ENCODE peak calls at places on chromosomes 1 and 21, in seven cellular contexts. One of them, this sample, is unnamed.

GRCh38 chr1:88398338-88398737 is 285.7 kb upstream of the PKN2 start:
- DNase-seq in adrenal gland: no peak
- DNase-seq in cardiac muscle cell: no peak
- DNase-seq in lower lobe of right lung: no peak
- DNase-seq in uterus: no peak
- DNase-seq in right cardiac atrium: no peak
- DNase-seq in HepG2: no peak
- DNase-seq in this sample: no peak

GRCh38 chr1:36115200-36115669 is 9.8 kb downstream of the COL8A2 start:
- DNase-seq in adrenal gland: no peak
- DNase-seq in cardiac muscle cell: peak; percentile 74
- DNase-seq in lower lobe of right lung: no peak
- DNase-seq in uterus: no peak
- DNase-seq in right cardiac atrium: peak; percentile 87
- DNase-seq in HepG2: no peak
- DNase-seq in this sample: no peak

GRCh38 chr1:98196012-98196411 is 275.2 kb upstream of the DPYD start:
- DNase-seq in adrenal gland: no peak
- DNase-seq in cardiac muscle cell: no peak
- DNase-seq in lower lobe of right lung: no peak
- DNase-seq in uterus: no peak
- DNase-seq in right cardiac atrium: no peak
- DNase-seq in HepG2: no peak
- DNase-seq in this sample: no peak

GRCh38 chr1:201885531-201886075 is 3.1 kb upstream of the SHISA4 start:
- DNase-seq in adrenal gland: peak; percentile 82
- DNase-seq in cardiac muscle cell: peak; percentile 56
- DNase-seq in lower lobe of right lung: no peak
- DNase-seq in uterus: no peak
- DNase-seq in right cardiac atrium: no peak
- DNase-seq in HepG2: no peak
- DNase-seq in this sample: no peak

GRCh38 chr1:87972818-87973217 is 644.1 kb downstream of the LMO4 start:
- DNase-seq in adrenal gland: no peak
- DNase-seq in cardiac muscle cell: no peak
- DNase-seq in lower lobe of right lung: no peak
- DNase-seq in uterus: no peak
- DNase-seq in right cardiac atrium: no peak
- DNase-seq in HepG2: no peak
- DNase-seq in this sample: no peak

GRCh38 chr1:204601979-204602653 is 83.4 kb downstream of the LRRN2 start:
- DNase-seq in adrenal gland: no peak
- DNase-seq in cardiac muscle cell: no peak
- DNase-seq in lower lobe of right lung: no peak
- DNase-seq in uterus: no peak
- DNase-seq in right cardiac atrium: no peak
- DNase-seq in HepG2: no peak
- DNase-seq in this sample: no peak

GRCh38 chr1:7615138-7615537 is 156.0 kb upstream of the VAMP3 start:
- DNase-seq in adrenal gland: no peak
- DNase-seq in cardiac muscle cell: no peak
- DNase-seq in lower lobe of right lung: no peak
- DNase-seq in uterus: no peak
- DNase-seq in right cardiac atrium: no peak
- DNase-seq in HepG2: no peak
- DNase-seq in this sample: no peak

GRCh38 chr1:200317236-200317635 is 92.6 kb downstream of the ZNF281 start:
- DNase-seq in adrenal gland: no peak
- DNase-seq in cardiac muscle cell: no peak
- DNase-seq in lower lobe of right lung: no peak
- DNase-seq in uterus: no peak
- DNase-seq in right cardiac atrium: no peak
- DNase-seq in HepG2: no peak
- DNase-seq in this sample: no peak

GRCh38 chr1:114118351-114118990 is 35.2 kb downstream of the SYT6 start:
- DNase-seq in adrenal gland: no peak
- DNase-seq in cardiac muscle cell: no peak
- DNase-seq in lower lobe of right lung: no peak
- DNase-seq in uterus: no peak
- DNase-seq in right cardiac atrium: no peak
- DNase-seq in HepG2: no peak
- DNase-seq in this sample: no peak

GRCh38 chr1:155127672-155128468 is at the start of gene EFNA1:
- DNase-seq in adrenal gland: peak; percentile 72
- DNase-seq in cardiac muscle cell: peak; percentile 56
- DNase-seq in lower lobe of right lung: peak; percentile 84
- DNase-seq in uterus: peak; percentile 61
- DNase-seq in right cardiac atrium: peak; percentile 91
- DNase-seq in HepG2: peak; percentile 59
- DNase-seq in this sample: peak; percentile 70

GRCh38 chr21:42047821-42048613 is 23.1 kb upstream of the UMODL1 start:
- DNase-seq in adrenal gland: peak; percentile 97
- DNase-seq in cardiac muscle cell: peak; percentile 73
- DNase-seq in lower lobe of right lung: no peak
- DNase-seq in uterus: peak; percentile 61
- DNase-seq in right cardiac atrium: peak; percentile 72
- DNase-seq in HepG2: no peak
- DNase-seq in this sample: no peak

GRCh38 chr1:211257831-211258225 is 1.3 kb upstream of the RCOR3 start:
- DNase-seq in adrenal gland: no peak
- DNase-seq in cardiac muscle cell: peak; percentile 22
- DNase-seq in lower lobe of right lung: no peak
- DNase-seq in uterus: no peak
- DNase-seq in right cardiac atrium: no peak
- DNase-seq in HepG2: no peak
- DNase-seq in this sample: no peak

GRCh38 chr21:29762570-29763082 is 177.2 kb downstream of the GRIK1 start:
- DNase-seq in adrenal gland: no peak
- DNase-seq in cardiac muscle cell: no peak
- DNase-seq in lower lobe of right lung: no peak
- DNase-seq in uterus: no peak
- DNase-seq in right cardiac atrium: no peak
- DNase-seq in HepG2: no peak
- DNase-seq in this sample: no peak

GRCh38 chr1:42973304-42973703 is 14.6 kb upstream of the SLC2A1 start:
- DNase-seq in adrenal gland: peak; percentile 20
- DNase-seq in cardiac muscle cell: no peak
- DNase-seq in lower lobe of right lung: no peak
- DNase-seq in uterus: no peak
- DNase-seq in right cardiac atrium: peak; percentile 48
- DNase-seq in HepG2: no peak
- DNase-seq in this sample: peak; percentile 40

GRCh38 chr1:152108899-152109222 is 6.4 kb downstream of the TCHH start:
- DNase-seq in adrenal gland: no peak
- DNase-seq in cardiac muscle cell: no peak
- DNase-seq in lower lobe of right lung: no peak
- DNase-seq in uterus: no peak
- DNase-seq in right cardiac atrium: no peak
- DNase-seq in HepG2: no peak
- DNase-seq in this sample: no peak

GRCh38 chr1:11184973-11185372 is 4.2 kb upstream of the ANGPTL7 start:
- DNase-seq in adrenal gland: no peak
- DNase-seq in cardiac muscle cell: no peak
- DNase-seq in lower lobe of right lung: no peak
- DNase-seq in uterus: peak; percentile 23
- DNase-seq in right cardiac atrium: peak; percentile 71
- DNase-seq in HepG2: no peak
- DNase-seq in this sample: no peak

GRCh38 chr1:59360170-59360569 is 63.3 kb downstream of the FGGY start:
- DNase-seq in adrenal gland: peak; percentile 54
- DNase-seq in cardiac muscle cell: peak; percentile 85
- DNase-seq in lower lobe of right lung: no peak
- DNase-seq in uterus: no peak
- DNase-seq in right cardiac atrium: no peak
- DNase-seq in HepG2: no peak
- DNase-seq in this sample: no peak

GRCh38 chr1:161192476-161193465 is 6.1 kb downstream of the ADAMTS4 start:
- DNase-seq in adrenal gland: peak; percentile 83
- DNase-seq in cardiac muscle cell: peak; percentile 83
- DNase-seq in lower lobe of right lung: no peak
- DNase-seq in uterus: peak; percentile 55
- DNase-seq in right cardiac atrium: peak; percentile 76
- DNase-seq in HepG2: peak; percentile 72
- DNase-seq in this sample: peak; percentile 81

GRCh38 chr1:3593334-3593733 is 18.0 kb downstream of the MEGF6 start:
- DNase-seq in adrenal gland: no peak
- DNase-seq in cardiac muscle cell: no peak
- DNase-seq in lower lobe of right lung: no peak
- DNase-seq in uterus: no peak
- DNase-seq in right cardiac atrium: no peak
- DNase-seq in HepG2: no peak
- DNase-seq in this sample: no peak

GRCh38 chr1:31694910-31695300 is 8.9 kb downstream of the COL16A1 start:
- DNase-seq in adrenal gland: no peak
- DNase-seq in cardiac muscle cell: no peak
- DNase-seq in lower lobe of right lung: no peak
- DNase-seq in uterus: no peak
- DNase-seq in right cardiac atrium: peak; percentile 53
- DNase-seq in HepG2: no peak
- DNase-seq in this sample: no peak

GRCh38 chr1:176801553-176802020 is 338.6 kb downstream of the PAPPA2 start:
- DNase-seq in adrenal gland: no peak
- DNase-seq in cardiac muscle cell: no peak
- DNase-seq in lower lobe of right lung: no peak
- DNase-seq in uterus: peak; percentile 39
- DNase-seq in right cardiac atrium: no peak
- DNase-seq in HepG2: no peak
- DNase-seq in this sample: no peak

GRCh38 chr1:55039342-55040082 is at the start of gene PCSK9:
- DNase-seq in adrenal gland: no peak
- DNase-seq in cardiac muscle cell: peak; percentile 51
- DNase-seq in lower lobe of right lung: peak; percentile 71
- DNase-seq in uterus: no peak
- DNase-seq in right cardiac atrium: no peak
- DNase-seq in HepG2: peak; percentile 60
- DNase-seq in this sample: peak; percentile 74

DNA sequence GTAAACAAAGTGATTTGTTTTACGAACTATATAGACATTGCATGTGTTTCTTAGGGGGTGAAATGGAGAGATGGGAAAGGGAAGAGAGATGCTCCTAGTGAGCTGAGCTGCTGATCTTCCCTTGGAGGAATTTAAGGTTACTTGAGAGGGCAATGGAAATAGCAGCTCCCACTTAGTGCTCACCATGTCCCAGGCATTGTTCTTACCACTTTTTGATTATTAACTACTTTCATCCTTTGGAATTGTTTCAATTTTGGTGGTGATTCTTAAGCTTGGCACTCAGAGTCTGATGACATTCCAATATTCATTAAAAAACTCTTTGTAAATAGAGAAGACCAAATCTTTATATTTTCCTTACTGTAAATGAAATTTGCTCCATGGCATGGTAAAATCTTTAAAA is 124.9 kb downstream of the ITSN1 start:
- DNase-seq in adrenal gland: no peak
- DNase-seq in cardiac muscle cell: no peak
- DNase-seq in lower lobe of right lung: no peak
- DNase-seq in uterus: no peak
- DNase-seq in right cardiac atrium: no peak
- DNase-seq in HepG2: no peak
- DNase-seq in this sample: no peak
- H3K4me1 ChIP-seq in adrenal gland: no peaks in the 10 kb centered on the region
- H3K4me1 ChIP-seq in cardiac muscle cell: no peaks in the 10 kb centered on the region
- H3K4me1 ChIP-seq in lower lobe of right lung: no peaks in the 10 kb centered on the region
- H3K4me1 ChIP-seq in uterus: peaks cover 4% of the 10 kb centered on the region
- H3K4me1 ChIP-seq in right cardiac atrium: peaks cover 2% of the 10 kb centered on the region
- H3K4me1 ChIP-seq in HepG2: no peaks in the 10 kb centered on the region
- H3K4me1 ChIP-seq in this sample: no peaks in the 10 kb centered on the region

GRCh38 chr1:215292906-215293305 is 210.4 kb downstream of the KCNK2 start:
- DNase-seq in adrenal gland: no peak
- DNase-seq in cardiac muscle cell: no peak
- DNase-seq in lower lobe of right lung: no peak
- DNase-seq in uterus: no peak
- DNase-seq in right cardiac atrium: no peak
- DNase-seq in HepG2: no peak
- DNase-seq in this sample: no peak

GRCh38 chr1:215284966-215285365 is 202.4 kb downstream of the KCNK2 start:
- DNase-seq in adrenal gland: no peak
- DNase-seq in cardiac muscle cell: no peak
- DNase-seq in lower lobe of right lung: no peak
- DNase-seq in uterus: no peak
- DNase-seq in right cardiac atrium: no peak
- DNase-seq in HepG2: no peak
- DNase-seq in this sample: no peak

GRCh38 chr1:215287362-215287761 is 204.8 kb downstream of the KCNK2 start:
- DNase-seq in adrenal gland: no peak
- DNase-seq in cardiac muscle cell: no peak
- DNase-seq in lower lobe of right lung: no peak
- DNase-seq in uterus: no peak
- DNase-seq in right cardiac atrium: no peak
- DNase-seq in HepG2: no peak
- DNase-seq in this sample: no peak

DNA sequence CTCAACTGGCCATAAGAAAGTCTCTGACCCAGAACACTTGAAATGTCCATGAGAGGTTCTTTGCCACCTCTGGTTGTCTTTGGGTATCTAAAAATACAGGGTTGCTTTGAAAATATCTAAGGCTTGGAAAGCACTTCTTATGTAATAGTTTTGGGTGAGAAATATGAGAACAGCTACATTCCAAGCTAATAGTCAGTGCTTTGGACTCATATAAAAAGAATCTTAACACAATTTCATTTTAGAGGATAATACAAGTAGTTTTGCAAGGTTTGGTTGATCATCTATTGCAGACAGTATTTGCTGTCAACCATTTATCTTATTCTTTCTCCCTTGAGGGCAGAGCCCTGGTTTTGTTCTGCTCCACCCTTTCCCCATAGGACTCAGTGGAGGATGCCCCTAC is 207.5 kb downstream of the KCNK2 start:
- DNase-seq in adrenal gland: no peak
- DNase-seq in cardiac muscle cell: no peak
- DNase-seq in lower lobe of right lung: no peak
- DNase-seq in uterus: no peak
- DNase-seq in right cardiac atrium: no peak
- DNase-seq in HepG2: no peak
- DNase-seq in this sample: no peak
- H3K4me1 ChIP-seq in adrenal gland: no peaks in the 10 kb centered on the region
- H3K4me1 ChIP-seq in cardiac muscle cell: no peaks in the 10 kb centered on the region
- H3K4me1 ChIP-seq in lower lobe of right lung: no peaks in the 10 kb centered on the region
- H3K4me1 ChIP-seq in uterus: no peaks in the 10 kb centered on the region
- H3K4me1 ChIP-seq in right cardiac atrium: no peaks in the 10 kb centered on the region
- H3K4me1 ChIP-seq in HepG2: no peaks in the 10 kb centered on the region
- H3K4me1 ChIP-seq in this sample: no peaks in the 10 kb centered on the region

DNA sequence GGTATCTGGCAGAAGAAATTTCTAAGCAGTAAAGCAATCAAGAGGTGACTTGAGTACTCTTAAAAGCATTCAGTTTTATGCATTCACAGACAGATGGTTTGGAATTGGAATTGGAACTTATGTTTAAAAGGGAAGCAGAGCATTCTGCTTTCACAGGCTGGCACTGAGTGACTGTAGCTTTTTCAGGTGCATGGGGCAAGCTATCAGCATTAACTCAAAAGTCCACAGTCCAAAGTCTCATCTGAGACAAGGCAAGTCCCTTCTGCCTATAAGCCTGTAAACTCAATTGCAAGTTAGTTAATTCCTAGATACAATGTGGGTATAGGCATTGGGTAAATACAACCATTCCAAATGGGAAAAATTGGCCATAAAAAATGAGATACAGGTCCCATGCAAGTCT is 1620.3 kb downstream of the MRPL39 start:
- DNase-seq in adrenal gland: no peak
- DNase-seq in cardiac muscle cell: no peak
- DNase-seq in lower lobe of right lung: no peak
- DNase-seq in uterus: no peak
- DNase-seq in right cardiac atrium: no peak
- DNase-seq in HepG2: no peak
- DNase-seq in this sample: no peak
- H3K4me1 ChIP-seq in adrenal gland: no peaks in the 10 kb centered on the region
- H3K4me1 ChIP-seq in cardiac muscle cell: no peaks in the 10 kb centered on the region
- H3K4me1 ChIP-seq in lower lobe of right lung: no peaks in the 10 kb centered on the region
- H3K4me1 ChIP-seq in uterus: no peaks in the 10 kb centered on the region
- H3K4me1 ChIP-seq in right cardiac atrium: no peaks in the 10 kb centered on the region
- H3K4me1 ChIP-seq in HepG2: no peaks in the 10 kb centered on the region
- H3K4me1 ChIP-seq in this sample: no peaks in the 10 kb centered on the region

GRCh38 chr21:44304846-44305245 is 5.0 kb downstream of the PFKL start:
- DNase-seq in adrenal gland: peak; percentile 48
- DNase-seq in cardiac muscle cell: peak; percentile 56
- DNase-seq in lower lobe of right lung: no peak
- DNase-seq in uterus: peak; percentile 42
- DNase-seq in right cardiac atrium: no peak
- DNase-seq in HepG2: peak; percentile 38
- DNase-seq in this sample: peak; percentile 60
- H3K4me1 ChIP-seq in adrenal gland: peaks cover 8% of the 10 kb centered on the region
- H3K4me1 ChIP-seq in cardiac muscle cell: peaks cover 11% of the 10 kb centered on the region
- H3K4me1 ChIP-seq in lower lobe of right lung: peaks cover 49% of the 10 kb centered on the region
- H3K4me1 ChIP-seq in uterus: no peaks in the 10 kb centered on the region
- H3K4me1 ChIP-seq in right cardiac atrium: peaks cover 3% of the 10 kb centered on the region
- H3K4me1 ChIP-seq in HepG2: peaks cover 48% of the 10 kb centered on the region
- H3K4me1 ChIP-seq in this sample: peaks cover 10% of the 10 kb centered on the region